ENCODE peak calls at places on chromosomes 2 and 18, in seven cellular contexts. O, V, U, D, S, I and Q are unnamed samples.

GRCh38 chr2:65349863-65350262 is 82.5 kb downstream of the SPRED2 start:
- DNase-seq in O (no peak), V (peak; percentile 59), U (peak; percentile 65), D (peak; percentile 81), S (no peak), I (no peak), Q (no peak)

GRCh38 chr2:30708491-30709290 is 98.6 kb downstream of the CAPN13 start:
- DNase-seq in O (no peak), V (peak; percentile 24), U (no peak), D (no peak), S (no peak), I (no peak), Q (no peak)

GRCh38 chr2:47479863-47480262 is 76.9 kb downstream of the MSH2 start:
- DNase-seq in O (no peak), V (no peak), U (no peak), D (no peak), S (no peak), I (no peak), Q (no peak)

GRCh38 chr2:150513647-150514046 is 26.2 kb upstream of the RND3 start:
- DNase-seq in O (no peak), V (no peak), U (no peak), D (no peak), S (no peak), I (no peak), Q (no peak)

GRCh38 chr2:118991554-118991953 is 49.6 kb downstream of the MARCO start:
- DNase-seq in O (no peak), V (no peak), U (no peak), D (no peak), S (no peak), I (no peak), Q (no peak)

GRCh38 chr2:47172156-47172921 is 17.2 kb upstream of the STPG4 start:
- DNase-seq in O (no peak), V (no peak), U (peak; percentile 72), D (no peak), S (no peak), I (no peak), Q (no peak)

GRCh38 chr2:56117764-56118163 is 66.0 kb upstream of the CCDC85A start:
- DNase-seq in O (no peak), V (no peak), U (no peak), D (no peak), S (no peak), I (peak; percentile 13), Q (no peak)

GRCh38 chr18:72460210-72460680 is 83.9 kb downstream of the CBLN2 start:
- DNase-seq in O (no peak), V (no peak), U (no peak), D (no peak), S (no peak), I (no peak), Q (no peak)

GRCh38 chr2:61878756-61879155 is 9.7 kb downstream of the CCT4 start:
- DNase-seq in O (no peak), V (no peak), U (no peak), D (no peak), S (no peak), I (no peak), Q (no peak)
- TF ChIP-seq JUND in O (no peak), V (no peak), U (no peak), D (no peak), S (no peak), I (no peak), Q (no peak)

DNA sequence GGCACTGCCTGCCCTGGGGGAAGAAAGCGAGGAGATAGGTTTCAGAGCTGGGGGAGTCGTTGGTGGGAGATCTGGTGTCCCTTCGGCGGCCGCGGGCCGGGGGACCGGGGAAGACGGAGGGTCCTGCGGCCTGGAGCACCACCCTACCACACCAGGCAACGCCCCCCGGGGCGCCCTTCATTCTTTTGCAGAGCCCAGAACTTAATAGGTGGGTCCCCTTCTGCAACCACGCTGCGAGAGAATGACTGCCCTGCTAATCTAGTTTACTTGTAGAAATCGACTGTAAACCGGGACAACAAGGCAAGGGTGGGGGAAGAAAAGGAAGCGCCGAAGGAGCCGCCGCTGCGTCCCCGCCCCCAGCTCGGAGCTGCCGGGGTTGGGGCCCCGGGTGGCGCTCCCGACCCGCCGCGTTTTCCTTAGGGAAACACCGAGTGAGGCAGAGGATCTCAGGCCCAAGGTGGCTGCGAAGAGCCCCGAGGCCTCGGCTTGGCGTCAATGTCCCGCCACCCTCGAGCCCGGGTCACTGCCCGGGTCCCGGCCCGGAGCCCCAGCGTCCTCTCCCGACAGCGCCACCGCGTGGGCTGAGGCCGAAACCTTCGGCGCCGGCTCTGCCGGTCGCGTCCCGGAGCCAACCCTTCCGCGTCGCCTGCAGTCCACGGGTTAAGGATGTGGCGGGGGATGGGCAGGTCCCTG is 5.4 kb upstream of the SATB2 start:
- DNase-seq in O (no peak), V (no peak), U (no peak), D (peak; percentile 90), S (no peak), I (no peak), Q (peak; percentile 92)
- TF ChIP-seq JUND in O (no peak), V (no peak), U (no peak), D (no peak), S (no peak), I (no peak), Q (no peak)

GRCh38 chr2:176911-177310 is 86.9 kb downstream of the SH3YL1 start:
- DNase-seq in O (no peak), V (no peak), U (peak; percentile 77), D (no peak), S (no peak), I (no peak), Q (no peak)

GRCh38 chr2:180311-180710 is 83.5 kb downstream of the SH3YL1 start:
- DNase-seq in O (no peak), V (no peak), U (no peak), D (no peak), S (no peak), I (no peak), Q (no peak)

GRCh38 chr2:177733-178132 is 86.1 kb downstream of the SH3YL1 start:
- DNase-seq in O (no peak), V (no peak), U (no peak), D (no peak), S (no peak), I (no peak), Q (peak; percentile 9)

GRCh38 chr2:182509-183122 is 81.2 kb downstream of the SH3YL1 start:
- DNase-seq in O (peak; percentile 6), V (no peak), U (no peak), D (no peak), S (no peak), I (no peak), Q (peak; percentile 28)

DNA sequence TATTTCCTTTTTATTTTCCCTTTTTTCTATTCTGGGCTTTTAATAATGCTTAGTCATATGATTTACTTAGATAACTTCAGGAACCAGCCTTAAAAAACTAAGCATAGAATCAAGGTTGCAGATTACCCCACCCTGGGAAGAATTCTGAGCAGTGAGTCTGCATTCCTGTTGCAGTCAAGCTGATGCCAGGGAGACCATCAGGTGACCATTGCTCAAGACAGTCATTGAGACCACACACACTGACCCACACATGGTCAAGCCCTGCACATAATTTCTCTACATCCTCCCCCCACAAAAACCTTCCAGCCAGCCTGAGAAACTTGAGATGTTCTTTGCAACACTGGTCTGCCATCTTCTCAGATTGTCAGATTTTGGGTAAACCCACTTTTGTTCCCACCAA is 83.9 kb downstream of the SH3YL1 start:
- DNase-seq in O (no peak), V (no peak), U (no peak), D (no peak), S (no peak), I (no peak), Q (no peak)
- TF ChIP-seq JUND in O (no peak), V (no peak), U (no peak), D (no peak), S (no peak), I (no peak), Q (no peak)

GRCh38 chr2:8544168-8544785 is 137.6 kb upstream of the ID2 start:
- DNase-seq in O (no peak), V (no peak), U (no peak), D (no peak), S (no peak), I (no peak), Q (no peak)

GRCh38 chr2:8543065-8543411 is 138.8 kb upstream of the ID2 start:
- DNase-seq in O (no peak), V (no peak), U (no peak), D (no peak), S (no peak), I (no peak), Q (no peak)

GRCh38 chr2:8544786-8545631 is 136.8 kb upstream of the ID2 start:
- DNase-seq in O (peak; percentile 6), V (peak; percentile 91), U (peak; percentile 35), D (peak; percentile 83), S (peak; percentile 62), I (no peak), Q (no peak)

GRCh38 chr2:8542381-8543064 is 139.3 kb upstream of the ID2 start:
- DNase-seq in O (no peak), V (no peak), U (no peak), D (no peak), S (no peak), I (no peak), Q (no peak)

DNA sequence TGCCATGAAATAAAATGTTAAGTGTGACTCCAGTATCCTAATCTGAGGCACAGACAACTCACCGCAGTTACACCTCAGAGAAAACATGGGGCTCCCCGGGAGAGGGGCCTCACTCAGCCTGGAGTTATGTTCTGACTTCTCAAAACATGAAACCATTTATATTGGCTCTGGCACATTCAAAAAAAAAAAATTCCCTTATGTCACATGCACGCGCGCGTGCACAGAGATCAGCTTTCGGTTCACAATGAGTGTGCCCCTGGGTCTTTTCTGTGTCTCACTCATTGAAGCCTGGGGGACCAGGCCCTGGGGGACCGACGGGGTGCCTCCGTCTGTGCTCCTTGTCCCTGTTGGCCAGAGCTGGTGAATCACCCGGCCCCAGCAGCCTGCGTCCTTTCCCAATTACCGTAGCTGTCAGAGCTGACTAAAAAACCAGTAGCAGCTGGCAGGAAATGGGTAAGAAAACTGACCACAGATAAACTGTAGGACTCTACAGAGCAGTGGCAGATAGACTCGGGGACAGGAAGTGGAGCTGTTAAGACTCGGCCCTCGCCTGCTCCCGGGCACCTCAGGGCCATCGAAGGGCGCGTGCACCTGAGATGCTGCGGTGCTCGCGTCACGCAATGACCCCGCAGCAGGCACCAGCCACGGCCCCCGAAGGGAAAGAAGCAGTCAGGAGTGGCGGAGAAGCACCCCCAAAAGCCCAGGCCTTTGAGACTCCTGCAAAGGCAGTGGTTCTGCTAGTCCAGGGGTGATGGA is 138.3 kb upstream of the ID2 start:
- DNase-seq in O (no peak), V (no peak), U (no peak), D (peak; percentile 88), S (peak; percentile 96), I (no peak), Q (no peak)
- TF ChIP-seq JUND in O (no peak), V (no peak), U (no peak), D (peak; percentile 77), S (peak; percentile 60), I (no peak), Q (no peak)

DNA sequence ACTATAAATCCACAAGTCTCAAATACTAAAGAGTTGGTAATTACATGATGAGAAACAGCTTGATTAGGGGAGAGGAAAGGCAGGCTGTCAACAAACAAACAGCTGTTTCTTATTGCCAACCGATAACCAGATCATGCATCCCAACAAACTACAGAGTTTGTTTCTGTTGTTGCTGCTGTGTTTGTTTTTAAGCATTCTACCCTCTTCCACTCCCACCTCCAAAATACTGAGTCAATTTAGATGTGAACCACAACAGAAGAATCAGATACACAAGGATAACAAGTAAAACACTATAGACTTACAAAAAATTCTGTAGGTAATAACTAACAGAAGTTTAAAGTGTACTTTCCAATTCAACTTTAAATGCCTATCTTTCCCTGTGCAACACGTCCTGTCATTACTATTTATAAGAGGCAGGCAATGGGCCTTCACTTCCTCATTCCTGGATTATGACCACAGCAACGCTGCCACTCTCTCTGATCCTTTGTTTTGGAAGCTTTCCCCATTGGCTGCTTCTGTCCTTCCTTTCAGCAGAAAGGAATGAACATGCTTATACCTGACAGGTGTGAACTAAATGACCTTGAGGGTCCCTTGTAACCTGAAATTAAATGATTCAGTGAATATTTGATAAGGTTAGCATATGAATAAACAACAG is 152.0 kb downstream of the SRBD1 start:
- DNase-seq in O (peak; percentile 28), V (no peak), U (peak; percentile 19), D (no peak), S (no peak), I (no peak), Q (peak; percentile 79)
- TF ChIP-seq JUND in O (peak; percentile 23), V (peak; percentile 27), U (no peak), D (no peak), S (no peak), I (no peak), Q (no peak)